ENCODE peak calls at places on chromosomes 16 and 17, in eight cellular contexts. Q is DND-41, N is neural crest cell, X is cardiac muscle cell, B is AG09319, S is heart right ventricle, Z is brain microvascular endothelial cell, R is thoracic aorta. I is an unnamed sample.

GRCh38 chr16:68235882-68236803 is at the start of gene ESRP2:
- DNase-seq in Q (no peak), N (no peak), X (no peak), B (no peak), S (no peak), Z (no peak), R (no peak), I (peak; percentile 57)

GRCh38 chr17:66667491-66668030 is 167.4 kb upstream of the CACNG5 start:
- DNase-seq in Q (peak; percentile 79), N (no peak), X (no peak), B (no peak), S (no peak), Z (no peak), R (no peak), I (peak; percentile 89)

GRCh38 chr17:4480929-4481898 is 17.5 kb upstream of the SPNS2 start:
- DNase-seq in Q (peak; percentile 89), N (no peak), X (no peak), B (no peak), S (no peak), Z (no peak), R (no peak), I (peak; percentile 75)

GRCh38 chr16:27239026-27239425 is 29.5 kb downstream of the NSMCE1 start:
- DNase-seq in Q (no peak), N (no peak), X (no peak), B (no peak), S (no peak), Z (no peak), R (no peak), I (no peak)

GRCh38 chr16:19874816-19875546 is 9.7 kb downstream of the GPRC5B start:
- DNase-seq in Q (no peak), N (no peak), X (no peak), B (no peak), S (no peak), Z (no peak), R (no peak), I (no peak)

GRCh38 chr16:51638338-51639135 is 487.5 kb upstream of the SALL1 start:
- DNase-seq in Q (no peak), N (no peak), X (no peak), B (no peak), S (no peak), Z (no peak), R (no peak), I (no peak)

GRCh38 chr17:76593338-76593737 is 7.7 kb upstream of the ST6GALNAC2 start:
- DNase-seq in Q (no peak), N (no peak), X (no peak), B (no peak), S (no peak), Z (no peak), R (no peak), I (no peak)

GRCh38 chr17:8223356-8224063 is 13.1 kb upstream of the AURKB start:
- DNase-seq in Q (peak; percentile 72), N (peak; percentile 47), X (peak; percentile 53), B (no peak), S (peak; percentile 75), Z (peak; percentile 38), R (no peak), I (peak; percentile 80)

GRCh38 chr16:4086153-4086552 is 30.1 kb downstream of the ADCY9 start:
- DNase-seq in Q (no peak), N (no peak), X (no peak), B (no peak), S (peak; percentile 64), Z (no peak), R (no peak), I (no peak)

GRCh38 chr17:46020023-46020735 is 21.1 kb downstream of the STH start:
- DNase-seq in Q (no peak), N (no peak), X (no peak), B (no peak), S (no peak), Z (no peak), R (no peak), I (peak; percentile 69)

DNA sequence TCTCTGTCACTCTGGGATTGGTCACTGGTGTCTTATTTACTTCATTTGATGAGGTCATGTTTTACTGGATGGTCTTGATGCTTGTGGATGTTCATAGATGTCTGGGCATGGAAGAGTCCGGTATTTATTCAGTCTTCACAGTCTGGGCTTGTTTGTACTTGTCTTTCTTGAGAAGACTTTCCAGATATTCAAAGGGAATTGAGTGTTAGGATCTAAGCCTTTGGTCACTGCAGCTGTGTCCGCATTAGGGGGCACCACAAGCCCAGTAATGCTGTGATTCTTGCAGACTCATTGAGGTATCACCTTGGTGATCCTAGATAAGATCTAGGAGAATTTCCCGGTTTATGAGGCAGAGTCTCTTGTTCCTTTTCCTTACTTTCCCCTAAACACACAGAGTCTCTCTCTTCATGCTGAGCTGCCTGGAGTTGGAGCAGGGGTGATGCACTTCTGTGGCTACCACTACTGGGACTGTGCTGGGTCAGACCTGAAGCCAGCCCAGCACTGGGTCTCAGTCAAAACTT is 214.7 kb downstream of the SPECC1 start:
- DNase-seq in Q (no peak), N (no peak), X (no peak), B (no peak), S (no peak), Z (no peak), R (no peak), I (no peak)
- TF ChIP-seq CTCF in Q (no peak), N (no peak), X (no peak), B (no peak), S (no peak), Z (peak; percentile 8), R (no peak), I (no peak)

GRCh38 chr17:57431415-57431814 is 175.1 kb downstream of the MSI2 start:
- DNase-seq in Q (no peak), N (no peak), X (no peak), B (no peak), S (no peak), Z (no peak), R (no peak), I (no peak)

GRCh38 chr17:57432507-57433277 is 176.4 kb downstream of the MSI2 start:
- DNase-seq in Q (no peak), N (no peak), X (no peak), B (no peak), S (no peak), Z (no peak), R (no peak), I (no peak)

GRCh38 chr17:57436565-57436964 is 180.2 kb downstream of the MSI2 start:
- DNase-seq in Q (peak; percentile 43), N (no peak), X (no peak), B (no peak), S (no peak), Z (no peak), R (no peak), I (no peak)

GRCh38 chr17:57434361-57434760 is 178.0 kb downstream of the MSI2 start:
- DNase-seq in Q (no peak), N (no peak), X (no peak), B (no peak), S (no peak), Z (no peak), R (no peak), I (no peak)

GRCh38 chr17:57433396-57433944 is 177.1 kb downstream of the MSI2 start:
- DNase-seq in Q (no peak), N (no peak), X (no peak), B (no peak), S (no peak), Z (no peak), R (no peak), I (no peak)
- TF ChIP-seq CTCF in Q (peak; percentile 35), N (no peak), X (no peak), B (no peak), S (no peak), Z (no peak), R (no peak), I (no peak)

GRCh38 chr17:2331303-2331702 is 5.0 kb downstream of the TSR1 start:
- DNase-seq in Q (no peak), N (no peak), X (no peak), B (no peak), S (no peak), Z (no peak), R (no peak), I (no peak)

GRCh38 chr17:2337811-2338657 is 733 bp downstream of the SGSM2 start:
- DNase-seq in Q (peak; percentile 52), N (peak; percentile 37), X (peak; percentile 62), B (no peak), S (peak; percentile 36), Z (no peak), R (no peak), I (peak; percentile 60)

GRCh38 chr17:2335726-2336214 is 487 bp downstream of the TSR1 start:
- DNase-seq in Q (no peak), N (no peak), X (no peak), B (no peak), S (no peak), Z (no peak), R (no peak), I (no peak)

GRCh38 chr17:2337152-2337810 is at the start of gene SGSM2:
- DNase-seq in Q (peak; percentile 89), N (peak; percentile 67), X (peak; percentile 63), B (no peak), S (peak; percentile 71), Z (no peak), R (no peak), I (peak; percentile 73)

DNA sequence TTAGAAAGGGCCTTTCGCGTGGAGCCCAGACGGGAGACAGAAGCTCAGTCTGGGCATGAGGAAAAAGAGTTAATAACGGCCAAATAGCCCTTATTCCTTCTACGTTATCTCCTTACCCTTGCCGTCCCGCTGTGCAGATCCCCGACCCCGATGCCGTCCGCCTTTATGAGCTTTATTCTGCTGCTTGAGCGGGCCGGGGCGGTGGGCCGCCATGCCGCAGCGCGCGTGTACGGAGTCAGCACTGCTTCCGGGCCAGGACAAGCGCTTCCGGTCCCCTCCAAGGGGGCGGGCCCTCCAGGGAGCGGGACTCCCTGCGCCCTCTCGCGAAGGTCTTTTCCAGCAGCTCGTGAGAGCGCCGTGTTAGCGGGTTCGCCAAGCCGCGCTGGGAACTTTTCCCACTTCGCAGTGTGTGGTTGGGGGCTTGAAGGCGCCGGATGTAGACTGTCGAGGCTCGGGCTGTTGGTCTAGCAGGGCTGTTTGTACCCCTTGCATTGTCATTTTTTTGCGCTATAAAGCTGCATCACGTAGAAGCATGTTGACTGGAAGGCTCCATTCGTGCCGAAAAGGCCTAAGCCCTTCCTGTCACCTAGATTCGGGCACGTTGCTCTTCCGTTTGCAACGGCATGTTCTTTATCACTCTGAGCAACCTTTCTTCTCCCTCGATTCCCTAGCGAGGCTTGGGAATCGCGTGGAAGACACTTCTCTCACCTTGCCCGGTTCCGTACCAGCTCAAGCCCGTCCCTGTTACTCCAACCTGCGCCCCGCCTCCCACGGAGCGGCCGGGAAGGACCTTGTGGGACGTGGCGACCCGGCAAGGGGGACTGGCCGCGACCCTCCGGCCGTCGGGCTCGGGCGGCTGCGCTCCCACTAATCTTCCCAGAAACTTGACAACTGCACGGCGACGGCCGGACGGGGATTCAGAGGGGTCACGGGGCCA is at the start of gene TSR1:
- DNase-seq in Q (peak; percentile 95), N (peak; percentile 83), X (peak; percentile 93), B (peak; percentile 67), S (peak; percentile 92), Z (peak; percentile 87), R (peak; percentile 46), I (peak; percentile 92)
- TF ChIP-seq CTCF in Q (peak; percentile 51), N (no peak), X (peak; percentile 25), B (peak; percentile 45), S (peak; percentile 49), Z (peak; percentile 49), R (peak; percentile 22), I (no peak)

DNA sequence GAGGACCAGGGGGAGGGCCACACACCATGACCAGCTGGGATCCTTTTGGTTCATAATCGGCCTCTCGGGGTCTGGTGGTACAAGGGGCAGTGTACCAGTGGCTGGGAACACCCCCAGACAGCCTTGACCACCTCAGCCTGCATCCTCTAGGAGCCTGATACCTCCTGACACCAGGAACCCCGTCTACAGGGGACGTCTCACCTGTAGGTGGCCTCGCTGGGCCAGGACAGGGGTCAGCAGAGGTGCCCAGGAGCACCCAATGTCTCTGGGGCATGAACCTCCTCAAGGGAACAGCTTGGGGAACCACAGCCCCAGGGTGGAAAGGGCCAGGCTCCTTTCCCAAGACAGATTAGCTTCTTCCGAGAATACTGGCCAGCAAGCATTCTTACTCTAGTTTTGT is 2.5 kb upstream of the METRNL start:
- DNase-seq in Q (no peak), N (no peak), X (no peak), B (no peak), S (no peak), Z (no peak), R (no peak), I (peak; percentile 39)
- TF ChIP-seq CTCF in Q (peak; percentile 41), N (no peak), X (no peak), B (peak; percentile 14), S (peak; percentile 39), Z (peak; percentile 22), R (no peak), I (peak; percentile 31)